ENCODE peak calls at places on chromosomes 7 and 10, in five cellular contexts. W, O, U, S and V are unnamed samples.

GRCh38 chr7:101163281-101164070 is 1.9 kb downstream of the VGF start:
- DNase-seq in W (no peak), O (no peak), U (peak; percentile 47), S (no peak), V (peak; percentile 71)

GRCh38 chr10:114767589-114768393 is 53.8 kb upstream of the FHIP2A start:
- DNase-seq in W (no peak), O (no peak), U (peak; percentile 45), S (no peak), V (peak; percentile 63)

GRCh38 chr7:143385891-143386781 is 5.0 kb downstream of the ZYX start:
- DNase-seq in W (peak; percentile 71), O (no peak), U (no peak), S (no peak), V (no peak)

GRCh38 chr7:43869898-43870240 is 552 bp upstream of the MRPS24 start:
- DNase-seq in W (peak; percentile 96), O (peak; percentile 84), U (no peak), S (no peak), V (peak; percentile 42)

GRCh38 chr10:62433181-62433692 is 59.1 kb downstream of the ZNF365 start:
- DNase-seq in W (peak; percentile 98), O (peak; percentile 83), U (peak; percentile 44), S (peak; percentile 59), V (peak; percentile 62)

GRCh38 chr7:148747274-148747673 is 48.6 kb downstream of the CUL1 start:
- DNase-seq in W (no peak), O (no peak), U (peak; percentile 18), S (no peak), V (no peak)

GRCh38 chr10:102604379-102604960 is 39.8 kb upstream of the TRIM8 start:
- DNase-seq in W (peak; percentile 88), O (peak; percentile 49), U (no peak), S (no peak), V (no peak)

GRCh38 chr10:123156091-123156490 is 1.9 kb downstream of the BUB3 start:
- DNase-seq in W (peak; percentile 85), O (no peak), U (no peak), S (no peak), V (no peak)

GRCh38 chr10:78596556-78596955 is 472.2 kb upstream of the ZMIZ1 start:
- DNase-seq in W (no peak), O (no peak), U (no peak), S (no peak), V (no peak)

GRCh38 chr7:142811154-142811737 is 40.5 kb downstream of the PRSS2 start:
- DNase-seq in W (peak; percentile 72), O (peak; percentile 53), U (peak; percentile 77), S (no peak), V (peak; percentile 71)

GRCh38 chr7:130513447-130513846 is 21.6 kb downstream of the MEST start:
- DNase-seq in W (no peak), O (no peak), U (no peak), S (no peak), V (no peak)

GRCh38 chr7:27548304-27548703 is 114.4 kb downstream of the HIBADH start:
- DNase-seq in W (no peak), O (no peak), U (no peak), S (no peak), V (no peak)